ENCODE peak calls at places on chromosomes 12 and 14, in seven cellular contexts. One of them, this sample, is unnamed.

GRCh38 chr14:102893452-102893851 is 29.0 kb upstream of the AMN start:
- DNase-seq in trophoblast cell: no peak
- DNase-seq in brain microvascular endothelial cell: peak
- DNase-seq in keratinocyte: no peak
- DNase-seq in effector memory CD4-positive, alpha-beta T cell: no peak
- DNase-seq in sigmoid colon: peak
- DNase-seq in A549: no peak
- DNase-seq in this sample: no peak

GRCh38 chr12:51008329-51008728 is 17.9 kb downstream of the SLC11A2 start:
- DNase-seq in sigmoid colon: no peak
- DNase-seq in keratinocyte: no peak
- DNase-seq in trophoblast cell: no peak
- DNase-seq in effector memory CD4-positive, alpha-beta T cell: no peak
- DNase-seq in A549: no peak
- DNase-seq in brain microvascular endothelial cell: no peak
- DNase-seq in this sample: no peak

GRCh38 chr14:103444837-103445524 is 59.8 kb downstream of the MARK3 start:
- DNase-seq in effector memory CD4-positive, alpha-beta T cell: no peak
- DNase-seq in A549: peak
- DNase-seq in sigmoid colon: no peak
- DNase-seq in brain microvascular endothelial cell: peak
- DNase-seq in trophoblast cell: peak
- DNase-seq in keratinocyte: no peak
- DNase-seq in this sample: no peak

GRCh38 chr14:56998728-56999127 is 188.4 kb upstream of the OTX2 start:
- DNase-seq in A549: no peak
- DNase-seq in trophoblast cell: peak
- DNase-seq in brain microvascular endothelial cell: no peak
- DNase-seq in effector memory CD4-positive, alpha-beta T cell: no peak
- DNase-seq in keratinocyte: no peak
- DNase-seq in sigmoid colon: no peak
- DNase-seq in this sample: no peak

GRCh38 chr12:6888360-6888759 is 15.3 kb upstream of the SPSB2 start:
- DNase-seq in sigmoid colon: no peak
- DNase-seq in effector memory CD4-positive, alpha-beta T cell: no peak
- DNase-seq in brain microvascular endothelial cell: no peak
- DNase-seq in keratinocyte: no peak
- DNase-seq in trophoblast cell: no peak
- DNase-seq in A549: no peak
- DNase-seq in this sample: no peak

GRCh38 chr12:132218915-132219314 is 74.7 kb downstream of the NOC4L start:
- DNase-seq in trophoblast cell: no peak
- DNase-seq in keratinocyte: no peak
- DNase-seq in effector memory CD4-positive, alpha-beta T cell: peak
- DNase-seq in A549: peak
- DNase-seq in brain microvascular endothelial cell: no peak
- DNase-seq in sigmoid colon: no peak
- DNase-seq in this sample: no peak

GRCh38 chr12:107581616-107582015 is 104.0 kb upstream of the PWP1 start:
- DNase-seq in sigmoid colon: no peak
- DNase-seq in A549: no peak
- DNase-seq in keratinocyte: no peak
- DNase-seq in brain microvascular endothelial cell: no peak
- DNase-seq in effector memory CD4-positive, alpha-beta T cell: no peak
- DNase-seq in trophoblast cell: no peak
- DNase-seq in this sample: no peak

GRCh38 chr14:23910081-23910875 is 43.3 kb upstream of the DHRS4 start:
- DNase-seq in A549: peak
- DNase-seq in sigmoid colon: no peak
- DNase-seq in brain microvascular endothelial cell: peak
- DNase-seq in trophoblast cell: peak
- DNase-seq in effector memory CD4-positive, alpha-beta T cell: no peak
- DNase-seq in keratinocyte: no peak
- DNase-seq in this sample: no peak

GRCh38 chr14:73943083-73943482 is 6.8 kb downstream of the FAM161B start:
- DNase-seq in A549: peak
- DNase-seq in trophoblast cell: peak
- DNase-seq in keratinocyte: no peak
- DNase-seq in sigmoid colon: no peak
- DNase-seq in effector memory CD4-positive, alpha-beta T cell: no peak
- DNase-seq in brain microvascular endothelial cell: peak
- DNase-seq in this sample: no peak

GRCh38 chr14:59189281-59189821 is 884 bp downstream of the DAAM1 start:
- DNase-seq in sigmoid colon: no peak
- DNase-seq in trophoblast cell: peak
- DNase-seq in brain microvascular endothelial cell: peak
- DNase-seq in keratinocyte: no peak
- DNase-seq in effector memory CD4-positive, alpha-beta T cell: no peak
- DNase-seq in A549: peak
- DNase-seq in this sample: no peak

GRCh38 chr12:87756721-87757120 is 272.5 kb downstream of the C12orf50 start:
- DNase-seq in A549: peak
- DNase-seq in effector memory CD4-positive, alpha-beta T cell: no peak
- DNase-seq in sigmoid colon: no peak
- DNase-seq in brain microvascular endothelial cell: no peak
- DNase-seq in trophoblast cell: no peak
- DNase-seq in keratinocyte: no peak
- DNase-seq in this sample: no peak

GRCh38 chr12:93773122-93773871 is 96.1 kb downstream of the CRADD start:
- DNase-seq in A549: no peak
- DNase-seq in trophoblast cell: peak
- DNase-seq in keratinocyte: no peak
- DNase-seq in sigmoid colon: no peak
- DNase-seq in brain microvascular endothelial cell: peak
- DNase-seq in effector memory CD4-positive, alpha-beta T cell: peak
- DNase-seq in this sample: no peak

GRCh38 chr14:88551094-88551870 is 3.5 kb downstream of the PTPN21 start:
- DNase-seq in keratinocyte: no peak
- DNase-seq in brain microvascular endothelial cell: peak
- DNase-seq in trophoblast cell: peak
- DNase-seq in effector memory CD4-positive, alpha-beta T cell: no peak
- DNase-seq in A549: peak
- DNase-seq in sigmoid colon: peak
- DNase-seq in this sample: peak

GRCh38 chr12:72612171-72612570 is 340.0 kb downstream of the TRHDE start:
- DNase-seq in brain microvascular endothelial cell: no peak
- DNase-seq in A549: no peak
- DNase-seq in effector memory CD4-positive, alpha-beta T cell: no peak
- DNase-seq in trophoblast cell: no peak
- DNase-seq in sigmoid colon: no peak
- DNase-seq in keratinocyte: no peak
- DNase-seq in this sample: no peak

GRCh38 chr14:21408152-21408551 is 24.3 kb upstream of the SUPT16H start:
- DNase-seq in brain microvascular endothelial cell: peak
- DNase-seq in trophoblast cell: peak
- DNase-seq in keratinocyte: no peak
- DNase-seq in sigmoid colon: no peak
- DNase-seq in A549: peak
- DNase-seq in effector memory CD4-positive, alpha-beta T cell: no peak
- DNase-seq in this sample: no peak

GRCh38 chr12:127241056-127241830 is 1025.7 kb upstream of the TMEM132C start:
- DNase-seq in effector memory CD4-positive, alpha-beta T cell: no peak
- DNase-seq in brain microvascular endothelial cell: no peak
- DNase-seq in sigmoid colon: no peak
- DNase-seq in trophoblast cell: peak
- DNase-seq in keratinocyte: peak
- DNase-seq in A549: no peak
- DNase-seq in this sample: no peak

DNA sequence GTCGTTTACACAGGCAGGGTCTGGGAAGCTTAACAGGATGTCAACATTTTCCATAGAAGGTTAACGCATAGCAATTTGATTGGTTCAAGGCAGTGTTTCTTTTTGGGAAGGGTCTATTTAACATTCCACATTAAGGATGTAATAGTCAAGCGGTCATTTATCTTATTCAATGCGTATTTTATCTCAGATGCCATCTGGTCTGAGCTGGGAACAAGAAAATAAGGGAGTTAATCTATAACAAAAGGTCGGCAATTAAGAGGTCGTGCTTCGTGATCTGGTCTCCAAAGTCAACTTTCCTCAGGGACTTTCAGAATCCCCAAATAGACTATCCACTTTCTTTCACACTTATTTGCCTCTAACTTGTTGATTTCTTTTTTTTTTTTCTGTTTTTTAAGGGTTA is 614 bp upstream of the RESF1 start:
- DNase-seq in A549: peak
- DNase-seq in brain microvascular endothelial cell: no peak
- DNase-seq in trophoblast cell: no peak
- DNase-seq in sigmoid colon: no peak
- DNase-seq in effector memory CD4-positive, alpha-beta T cell: no peak
- DNase-seq in keratinocyte: no peak
- DNase-seq in this sample: no peak
- H3K27ac ChIP-seq in A549: peak
- H3K27ac ChIP-seq in brain microvascular endothelial cell: no peak
- H3K27ac ChIP-seq in trophoblast cell: peak
- H3K27ac ChIP-seq in sigmoid colon: peak
- H3K27ac ChIP-seq in effector memory CD4-positive, alpha-beta T cell: peak
- H3K27ac ChIP-seq in keratinocyte: peak
- H3K27ac ChIP-seq in this sample: no peak

GRCh38 chr12:64450711-64451486 is 1.0 kb upstream of the TBK1 start:
- DNase-seq in sigmoid colon: no peak
- DNase-seq in effector memory CD4-positive, alpha-beta T cell: no peak
- DNase-seq in A549: no peak
- DNase-seq in trophoblast cell: peak
- DNase-seq in brain microvascular endothelial cell: peak
- DNase-seq in keratinocyte: no peak
- DNase-seq in this sample: no peak

GRCh38 chr12:64452559-64453329 is 824 bp downstream of the TBK1 start:
- DNase-seq in A549: peak
- DNase-seq in trophoblast cell: peak
- DNase-seq in brain microvascular endothelial cell: peak
- DNase-seq in keratinocyte: peak
- DNase-seq in effector memory CD4-positive, alpha-beta T cell: no peak
- DNase-seq in sigmoid colon: no peak
- DNase-seq in this sample: no peak

GRCh38 chr12:64451687-64452558 is at the start of gene TBK1:
- DNase-seq in trophoblast cell: peak
- DNase-seq in brain microvascular endothelial cell: peak
- DNase-seq in keratinocyte: peak
- DNase-seq in sigmoid colon: peak
- DNase-seq in A549: peak
- DNase-seq in effector memory CD4-positive, alpha-beta T cell: peak
- DNase-seq in this sample: no peak

GRCh38 chr12:64446295-64446694 is 5.6 kb upstream of the TBK1 start:
- DNase-seq in A549: no peak
- DNase-seq in sigmoid colon: no peak
- DNase-seq in keratinocyte: no peak
- DNase-seq in brain microvascular endothelial cell: no peak
- DNase-seq in trophoblast cell: no peak
- DNase-seq in effector memory CD4-positive, alpha-beta T cell: no peak
- DNase-seq in this sample: no peak

DNA sequence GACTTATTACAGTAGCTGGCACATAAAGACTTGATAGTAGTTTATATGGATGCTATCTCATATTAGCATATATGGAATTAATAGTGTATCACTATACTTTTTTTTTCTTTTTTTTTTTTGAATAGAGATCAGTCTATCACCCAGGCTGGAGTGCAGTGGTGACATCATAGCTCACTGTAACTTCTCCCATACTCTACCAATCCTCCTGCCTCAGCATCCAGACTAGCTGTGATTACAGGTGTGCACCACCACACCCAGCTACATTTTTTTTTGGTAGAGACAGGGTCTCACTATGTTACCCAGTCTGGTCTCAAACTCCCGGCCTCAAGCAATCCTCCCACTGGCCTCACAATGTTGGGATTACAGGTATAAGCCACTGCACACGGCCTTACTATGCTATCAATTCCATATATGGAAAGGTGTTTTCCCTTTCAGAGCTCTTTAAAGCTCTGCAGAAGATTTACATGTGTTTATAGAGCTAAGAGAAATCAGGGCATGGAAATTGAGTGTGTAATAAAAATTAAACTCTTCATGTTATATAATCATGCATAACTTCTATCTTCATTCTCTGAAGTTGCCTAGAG is 1.8 kb upstream of the TBK1 start:
- DNase-seq in sigmoid colon: no peak
- DNase-seq in effector memory CD4-positive, alpha-beta T cell: no peak
- DNase-seq in keratinocyte: no peak
- DNase-seq in trophoblast cell: no peak
- DNase-seq in brain microvascular endothelial cell: no peak
- DNase-seq in A549: no peak
- DNase-seq in this sample: no peak
- H3K27ac ChIP-seq in sigmoid colon: no peak
- H3K27ac ChIP-seq in effector memory CD4-positive, alpha-beta T cell: no peak
- H3K27ac ChIP-seq in keratinocyte: no peak
- H3K27ac ChIP-seq in trophoblast cell: no peak
- H3K27ac ChIP-seq in brain microvascular endothelial cell: no peak
- H3K27ac ChIP-seq in A549: no peak
- H3K27ac ChIP-seq in this sample: peak

GRCh38 chr14:51638071-51638944 is 13.4 kb upstream of the FRMD6 start:
- DNase-seq in keratinocyte: no peak
- DNase-seq in trophoblast cell: peak
- DNase-seq in brain microvascular endothelial cell: no peak
- DNase-seq in sigmoid colon: no peak
- DNase-seq in A549: peak
- DNase-seq in effector memory CD4-positive, alpha-beta T cell: no peak
- DNase-seq in this sample: no peak
- H3K27ac ChIP-seq in keratinocyte: no peak
- H3K27ac ChIP-seq in trophoblast cell: peak
- H3K27ac ChIP-seq in brain microvascular endothelial cell: peak
- H3K27ac ChIP-seq in sigmoid colon: no peak
- H3K27ac ChIP-seq in A549: peak
- H3K27ac ChIP-seq in effector memory CD4-positive, alpha-beta T cell: no peak
- H3K27ac ChIP-seq in this sample: no peak

GRCh38 chr14:50116221-50116956 is at the start of gene VCPKMT:
- DNase-seq in keratinocyte: peak
- DNase-seq in effector memory CD4-positive, alpha-beta T cell: peak
- DNase-seq in brain microvascular endothelial cell: peak
- DNase-seq in A549: peak
- DNase-seq in sigmoid colon: peak
- DNase-seq in trophoblast cell: peak
- DNase-seq in this sample: peak

GRCh38 chr14:50109342-50109741 is 7.0 kb downstream of the VCPKMT start:
- DNase-seq in sigmoid colon: no peak
- DNase-seq in keratinocyte: no peak
- DNase-seq in brain microvascular endothelial cell: peak
- DNase-seq in effector memory CD4-positive, alpha-beta T cell: no peak
- DNase-seq in A549: peak
- DNase-seq in trophoblast cell: peak
- DNase-seq in this sample: no peak

GRCh38 chr14:50110323-50111037 is 5.9 kb downstream of the VCPKMT start:
- DNase-seq in effector memory CD4-positive, alpha-beta T cell: no peak
- DNase-seq in sigmoid colon: no peak
- DNase-seq in brain microvascular endothelial cell: no peak
- DNase-seq in trophoblast cell: no peak
- DNase-seq in A549: no peak
- DNase-seq in keratinocyte: no peak
- DNase-seq in this sample: no peak

GRCh38 chr14:50116986-50117385 is 614 bp upstream of the VCPKMT start:
- DNase-seq in sigmoid colon: no peak
- DNase-seq in A549: no peak
- DNase-seq in keratinocyte: no peak
- DNase-seq in brain microvascular endothelial cell: no peak
- DNase-seq in trophoblast cell: no peak
- DNase-seq in effector memory CD4-positive, alpha-beta T cell: no peak
- DNase-seq in this sample: no peak

DNA sequence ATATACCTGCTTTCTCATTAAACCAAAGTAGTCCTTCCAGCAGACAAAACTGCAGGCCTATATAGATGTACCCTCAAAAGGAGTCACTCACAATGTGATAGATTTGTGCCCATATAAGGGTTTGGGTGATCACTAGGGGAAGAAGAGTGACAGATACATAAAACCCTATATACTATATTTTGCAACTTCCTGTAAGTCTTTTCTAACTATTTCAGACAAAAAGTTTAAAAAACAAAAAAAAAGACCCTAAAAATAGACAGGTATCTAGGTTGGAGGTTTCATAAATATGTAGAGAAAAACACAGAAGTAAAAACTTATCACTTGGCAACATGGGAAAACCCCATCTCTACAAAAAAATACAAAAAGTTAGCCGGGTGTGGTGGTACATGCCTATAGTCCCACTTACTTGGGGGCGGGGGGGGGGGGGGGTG is 3.0 kb downstream of the VCPKMT start:
- DNase-seq in brain microvascular endothelial cell: no peak
- DNase-seq in A549: no peak
- DNase-seq in keratinocyte: no peak
- DNase-seq in sigmoid colon: no peak
- DNase-seq in trophoblast cell: no peak
- DNase-seq in effector memory CD4-positive, alpha-beta T cell: no peak
- DNase-seq in this sample: no peak
- H3K27ac ChIP-seq in brain microvascular endothelial cell: no peak
- H3K27ac ChIP-seq in A549: no peak
- H3K27ac ChIP-seq in keratinocyte: no peak
- H3K27ac ChIP-seq in sigmoid colon: no peak
- H3K27ac ChIP-seq in trophoblast cell: no peak
- H3K27ac ChIP-seq in effector memory CD4-positive, alpha-beta T cell: peak
- H3K27ac ChIP-seq in this sample: no peak